ENCODE peak calls at places on chromosome 14, in seven cellular contexts. One of them, this sample, is unnamed.

GRCh38 chr14:68210729-68211299 is 391.2 kb downstream of the RAD51B start:
- DNase-seq in dorsolateral prefrontal cortex: no peak
- DNase-seq in stomach: no peak
- DNase-seq in left lung: no peak
- DNase-seq in adrenal gland: peak; percentile 26
- DNase-seq in WERI-Rb-1: no peak
- DNase-seq in upper lobe of right lung: no peak
- DNase-seq in this sample: peak; percentile 95

GRCh38 chr14:66082009-66082408 is 404.2 kb upstream of the CCDC196 start:
- DNase-seq in dorsolateral prefrontal cortex: no peak
- DNase-seq in upper lobe of right lung: no peak
- DNase-seq in WERI-Rb-1: no peak
- DNase-seq in stomach: no peak
- DNase-seq in adrenal gland: no peak
- DNase-seq in left lung: no peak
- DNase-seq in this sample: no peak

GRCh38 chr14:105394714-105395537 is 3.4 kb upstream of the TEX22 start:
- DNase-seq in left lung: peak; percentile 28
- DNase-seq in dorsolateral prefrontal cortex: no peak
- DNase-seq in WERI-Rb-1: no peak
- DNase-seq in stomach: no peak
- DNase-seq in adrenal gland: no peak
- DNase-seq in upper lobe of right lung: no peak
- DNase-seq in this sample: no peak

GRCh38 chr14:68729556-68729955 is 63.3 kb downstream of the ZFP36L1 start:
- DNase-seq in left lung: no peak
- DNase-seq in WERI-Rb-1: no peak
- DNase-seq in adrenal gland: no peak
- DNase-seq in upper lobe of right lung: no peak
- DNase-seq in stomach: no peak
- DNase-seq in dorsolateral prefrontal cortex: no peak
- DNase-seq in this sample: no peak

GRCh38 chr14:63276492-63277342 is 42.0 kb downstream of the GPHB5 start:
- DNase-seq in left lung: no peak
- DNase-seq in upper lobe of right lung: no peak
- DNase-seq in stomach: no peak
- DNase-seq in WERI-Rb-1: no peak
- DNase-seq in dorsolateral prefrontal cortex: no peak
- DNase-seq in adrenal gland: no peak
- DNase-seq in this sample: peak; percentile 49

GRCh38 chr14:62308927-62309326 is 546.7 kb downstream of the SNAPC1 start:
- DNase-seq in upper lobe of right lung: no peak
- DNase-seq in WERI-Rb-1: no peak
- DNase-seq in stomach: no peak
- DNase-seq in dorsolateral prefrontal cortex: no peak
- DNase-seq in adrenal gland: no peak
- DNase-seq in left lung: no peak
- DNase-seq in this sample: no peak

GRCh38 chr14:29927596-29928341 is at the start of gene PRKD1:
- DNase-seq in upper lobe of right lung: peak; percentile 86
- DNase-seq in stomach: peak; percentile 65
- DNase-seq in left lung: peak; percentile 67
- DNase-seq in dorsolateral prefrontal cortex: peak; percentile 32
- DNase-seq in WERI-Rb-1: peak; percentile 72
- DNase-seq in adrenal gland: peak; percentile 78
- DNase-seq in this sample: no peak

GRCh38 chr14:72629534-72629933 is 264.4 kb downstream of the DPF3 start:
- DNase-seq in upper lobe of right lung: no peak
- DNase-seq in dorsolateral prefrontal cortex: no peak
- DNase-seq in stomach: no peak
- DNase-seq in WERI-Rb-1: no peak
- DNase-seq in left lung: no peak
- DNase-seq in adrenal gland: peak; percentile 3
- DNase-seq in this sample: no peak

GRCh38 chr14:66746316-66747006 is 238.5 kb downstream of the GPHN start:
- DNase-seq in WERI-Rb-1: no peak
- DNase-seq in upper lobe of right lung: no peak
- DNase-seq in left lung: no peak
- DNase-seq in stomach: no peak
- DNase-seq in dorsolateral prefrontal cortex: no peak
- DNase-seq in adrenal gland: no peak
- DNase-seq in this sample: peak; percentile 63

GRCh38 chr14:33564774-33565630 is 385.9 kb downstream of the EGLN3 start:
- DNase-seq in adrenal gland: no peak
- DNase-seq in dorsolateral prefrontal cortex: no peak
- DNase-seq in left lung: no peak
- DNase-seq in upper lobe of right lung: no peak
- DNase-seq in stomach: no peak
- DNase-seq in WERI-Rb-1: no peak
- DNase-seq in this sample: peak; percentile 21

GRCh38 chr14:92718659-92719058 is 29.8 kb downstream of the LGMN start:
- DNase-seq in WERI-Rb-1: no peak
- DNase-seq in stomach: no peak
- DNase-seq in upper lobe of right lung: no peak
- DNase-seq in adrenal gland: no peak
- DNase-seq in dorsolateral prefrontal cortex: no peak
- DNase-seq in left lung: no peak
- DNase-seq in this sample: no peak

GRCh38 chr14:82796081-82796480 is 1262.4 kb upstream of the SEL1L start:
- DNase-seq in adrenal gland: no peak
- DNase-seq in dorsolateral prefrontal cortex: no peak
- DNase-seq in left lung: no peak
- DNase-seq in upper lobe of right lung: no peak
- DNase-seq in stomach: no peak
- DNase-seq in WERI-Rb-1: peak; percentile 44
- DNase-seq in this sample: no peak

GRCh38 chr14:53109028-53109687 is 44.0 kb downstream of the DDHD1 start:
- DNase-seq in WERI-Rb-1: no peak
- DNase-seq in upper lobe of right lung: no peak
- DNase-seq in stomach: no peak
- DNase-seq in dorsolateral prefrontal cortex: no peak
- DNase-seq in left lung: no peak
- DNase-seq in adrenal gland: no peak
- DNase-seq in this sample: peak; percentile 94

GRCh38 chr14:68295316-68295816 is 475.8 kb downstream of the RAD51B start:
- DNase-seq in upper lobe of right lung: no peak
- DNase-seq in left lung: peak; percentile 41
- DNase-seq in dorsolateral prefrontal cortex: no peak
- DNase-seq in adrenal gland: peak; percentile 40
- DNase-seq in WERI-Rb-1: peak; percentile 52
- DNase-seq in stomach: no peak
- DNase-seq in this sample: no peak

GRCh38 chr14:88255196-88255595 is 67.9 kb downstream of the KCNK10 start:
- DNase-seq in dorsolateral prefrontal cortex: no peak
- DNase-seq in upper lobe of right lung: no peak
- DNase-seq in left lung: no peak
- DNase-seq in WERI-Rb-1: no peak
- DNase-seq in adrenal gland: no peak
- DNase-seq in stomach: no peak
- DNase-seq in this sample: no peak

GRCh38 chr14:68780358-68781160 is 12.3 kb downstream of the ZFP36L1 start:
- DNase-seq in stomach: peak; percentile 66
- DNase-seq in upper lobe of right lung: peak; percentile 69
- DNase-seq in left lung: peak; percentile 75
- DNase-seq in adrenal gland: no peak
- DNase-seq in WERI-Rb-1: peak; percentile 88
- DNase-seq in dorsolateral prefrontal cortex: no peak
- DNase-seq in this sample: no peak

GRCh38 chr14:100857923-100858837 is 32.3 kb downstream of the MEG3 start:
- DNase-seq in dorsolateral prefrontal cortex: no peak
- DNase-seq in WERI-Rb-1: no peak
- DNase-seq in left lung: no peak
- DNase-seq in adrenal gland: no peak
- DNase-seq in upper lobe of right lung: no peak
- DNase-seq in stomach: no peak
- DNase-seq in this sample: no peak

GRCh38 chr14:55188686-55189295 is 2.6 kb downstream of the DLGAP5 start:
- DNase-seq in left lung: no peak
- DNase-seq in upper lobe of right lung: no peak
- DNase-seq in stomach: no peak
- DNase-seq in dorsolateral prefrontal cortex: no peak
- DNase-seq in WERI-Rb-1: no peak
- DNase-seq in adrenal gland: no peak
- DNase-seq in this sample: no peak

GRCh38 chr14:99270491-99271287 is 1.3 kb downstream of the BCL11B start:
- DNase-seq in left lung: no peak
- DNase-seq in stomach: no peak
- DNase-seq in WERI-Rb-1: no peak
- DNase-seq in adrenal gland: no peak
- DNase-seq in dorsolateral prefrontal cortex: no peak
- DNase-seq in upper lobe of right lung: no peak
- DNase-seq in this sample: no peak

GRCh38 chr14:99326041-99326710 is 54.2 kb upstream of the BCL11B start:
- DNase-seq in dorsolateral prefrontal cortex: no peak
- DNase-seq in adrenal gland: no peak
- DNase-seq in WERI-Rb-1: no peak
- DNase-seq in left lung: no peak
- DNase-seq in upper lobe of right lung: peak; percentile 29
- DNase-seq in stomach: no peak
- DNase-seq in this sample: no peak

GRCh38 chr14:24240110-24240918 is 2.1 kb downstream of the TINF2 start:
- DNase-seq in left lung: no peak
- DNase-seq in upper lobe of right lung: peak; percentile 21
- DNase-seq in dorsolateral prefrontal cortex: no peak
- DNase-seq in WERI-Rb-1: no peak
- DNase-seq in adrenal gland: no peak
- DNase-seq in stomach: no peak
- DNase-seq in this sample: no peak

GRCh38 chr14:91058017-91058675 is 2.3 kb downstream of the RPS6KA5 start:
- DNase-seq in left lung: no peak
- DNase-seq in stomach: no peak
- DNase-seq in adrenal gland: no peak
- DNase-seq in dorsolateral prefrontal cortex: no peak
- DNase-seq in WERI-Rb-1: no peak
- DNase-seq in upper lobe of right lung: no peak
- DNase-seq in this sample: no peak

GRCh38 chr14:104549536-104550339 is 29.8 kb upstream of the C14orf180 start:
- DNase-seq in dorsolateral prefrontal cortex: peak; percentile 11
- DNase-seq in upper lobe of right lung: no peak
- DNase-seq in stomach: no peak
- DNase-seq in adrenal gland: no peak
- DNase-seq in WERI-Rb-1: no peak
- DNase-seq in left lung: peak; percentile 14
- DNase-seq in this sample: no peak

GRCh38 chr14:24818054-24818822 is 184.2 kb upstream of the GZMB start:
- DNase-seq in adrenal gland: no peak
- DNase-seq in WERI-Rb-1: no peak
- DNase-seq in stomach: no peak
- DNase-seq in upper lobe of right lung: no peak
- DNase-seq in dorsolateral prefrontal cortex: no peak
- DNase-seq in left lung: no peak
- DNase-seq in this sample: no peak

GRCh38 chr14:91835197-91835919 is 32.0 kb downstream of the TC2N start:
- DNase-seq in stomach: peak; percentile 34
- DNase-seq in left lung: no peak
- DNase-seq in upper lobe of right lung: no peak
- DNase-seq in dorsolateral prefrontal cortex: no peak
- DNase-seq in WERI-Rb-1: no peak
- DNase-seq in adrenal gland: no peak
- DNase-seq in this sample: peak; percentile 29

GRCh38 chr14:99995700-99996356 is 69.4 kb upstream of the EVL start:
- DNase-seq in upper lobe of right lung: no peak
- DNase-seq in WERI-Rb-1: peak; percentile 75
- DNase-seq in stomach: peak; percentile 77
- DNase-seq in dorsolateral prefrontal cortex: no peak
- DNase-seq in left lung: peak; percentile 51
- DNase-seq in adrenal gland: peak; percentile 61
- DNase-seq in this sample: peak; percentile 93

GRCh38 chr14:55814064-55814463 is 234.1 kb downstream of the KTN1 start:
- DNase-seq in WERI-Rb-1: no peak
- DNase-seq in dorsolateral prefrontal cortex: no peak
- DNase-seq in adrenal gland: no peak
- DNase-seq in stomach: no peak
- DNase-seq in upper lobe of right lung: no peak
- DNase-seq in left lung: no peak
- DNase-seq in this sample: no peak

GRCh38 chr14:63134801-63135200 is 69.4 kb upstream of the RHOJ start:
- DNase-seq in left lung: no peak
- DNase-seq in stomach: no peak
- DNase-seq in upper lobe of right lung: no peak
- DNase-seq in dorsolateral prefrontal cortex: no peak
- DNase-seq in WERI-Rb-1: no peak
- DNase-seq in adrenal gland: no peak
- DNase-seq in this sample: no peak

GRCh38 chr14:81132492-81132891 is 88.3 kb downstream of the GTF2A1 start:
- DNase-seq in left lung: no peak
- DNase-seq in stomach: no peak
- DNase-seq in upper lobe of right lung: no peak
- DNase-seq in dorsolateral prefrontal cortex: no peak
- DNase-seq in WERI-Rb-1: no peak
- DNase-seq in adrenal gland: no peak
- DNase-seq in this sample: no peak

GRCh38 chr14:50658203-50658602 is 9.9 kb downstream of the SAV1 start:
- DNase-seq in adrenal gland: no peak
- DNase-seq in left lung: no peak
- DNase-seq in dorsolateral prefrontal cortex: no peak
- DNase-seq in stomach: peak; percentile 43
- DNase-seq in upper lobe of right lung: no peak
- DNase-seq in WERI-Rb-1: no peak
- DNase-seq in this sample: no peak
- H3K4me3 ChIP-seq in adrenal gland: peak overlapping the region; percentile 10
- H3K4me3 ChIP-seq in left lung: no peak overlapping the region
- H3K4me3 ChIP-seq in dorsolateral prefrontal cortex: no peak overlapping the region
- H3K4me3 ChIP-seq in stomach: no peak overlapping the region
- H3K4me3 ChIP-seq in upper lobe of right lung: peak overlapping the region; percentile 4
- H3K4me3 ChIP-seq in WERI-Rb-1: no peak overlapping the region
- H3K4me3 ChIP-seq in this sample: no peak overlapping the region

GRCh38 chr14:77707724-77708408 is at the start of the genes ALKBH1 and SLIRP:
- DNase-seq in WERI-Rb-1: peak; percentile 82
- DNase-seq in dorsolateral prefrontal cortex: peak; percentile 91
- DNase-seq in upper lobe of right lung: peak; percentile 91
- DNase-seq in adrenal gland: peak; percentile 89
- DNase-seq in stomach: peak; percentile 90
- DNase-seq in left lung: peak; percentile 90
- DNase-seq in this sample: peak; percentile 88
- TF ChIP-seq CTCF in WERI-Rb-1: no peak
- TF ChIP-seq CTCF in dorsolateral prefrontal cortex: peak; percentile 15
- TF ChIP-seq CTCF in upper lobe of right lung: no peak
- TF ChIP-seq CTCF in adrenal gland: no peak
- TF ChIP-seq CTCF in stomach: no peak
- TF ChIP-seq CTCF in left lung: no peak
- TF ChIP-seq CTCF in this sample: no peak

GRCh38 chr14:96257900-96258299 is 1.9 kb downstream of the BDKRB1 start:
- DNase-seq in stomach: no peak
- DNase-seq in left lung: no peak
- DNase-seq in adrenal gland: no peak
- DNase-seq in dorsolateral prefrontal cortex: no peak
- DNase-seq in upper lobe of right lung: no peak
- DNase-seq in WERI-Rb-1: no peak
- DNase-seq in this sample: no peak
- H3K4me3 ChIP-seq in stomach: no peak overlapping the region
- H3K4me3 ChIP-seq in left lung: no peak overlapping the region
- H3K4me3 ChIP-seq in adrenal gland: no peak overlapping the region
- H3K4me3 ChIP-seq in dorsolateral prefrontal cortex: no peak overlapping the region
- H3K4me3 ChIP-seq in upper lobe of right lung: no peak overlapping the region
- H3K4me3 ChIP-seq in WERI-Rb-1: no peak overlapping the region
- H3K4me3 ChIP-seq in this sample: no peak overlapping the region

GRCh38 chr14:51738754-51739153 is 87.0 kb downstream of the FRMD6 start:
- DNase-seq in adrenal gland: no peak
- DNase-seq in stomach: no peak
- DNase-seq in dorsolateral prefrontal cortex: no peak
- DNase-seq in upper lobe of right lung: no peak
- DNase-seq in WERI-Rb-1: peak; percentile 51
- DNase-seq in left lung: no peak
- DNase-seq in this sample: peak; percentile 64
- TF ChIP-seq CTCF in adrenal gland: no peak
- TF ChIP-seq CTCF in stomach: no peak
- TF ChIP-seq CTCF in dorsolateral prefrontal cortex: no peak
- TF ChIP-seq CTCF in upper lobe of right lung: no peak
- TF ChIP-seq CTCF in WERI-Rb-1: no peak
- TF ChIP-seq CTCF in left lung: no peak
- TF ChIP-seq CTCF in this sample: peak; percentile 20